ENCODE peak calls at places on chromosomes 1 and 21, in eight cellular contexts. C, Q, V, Y, G, E, X and H are unnamed samples.

GRCh38 chr1:98963359-98963758 is 41.3 kb downstream of the PLPPR5 start:
- DNase-seq in E (no peak), X (no peak), G (no peak), Q (no peak), Y (no peak), C (no peak), V (no peak), H (no peak)

GRCh38 chr1:37478890-37479254 is 4.5 kb downstream of the ZC3H12A start:
- DNase-seq in Q (no peak), V (no peak), C (no peak), Y (no peak), X (no peak), G (no peak), E (no peak), H (no peak)

GRCh38 chr1:78171736-78172590 is 126.2 kb downstream of the GIPC2 start:
- DNase-seq in E (peak), Q (no peak), C (no peak), V (no peak), Y (no peak), G (no peak), X (no peak), H (no peak)

GRCh38 chr21:28547795-28548194 is 444.9 kb downstream of the LTN1 start:
- DNase-seq in E (no peak), C (no peak), X (no peak), Y (no peak), Q (no peak), V (no peak), G (no peak), H (no peak)

GRCh38 chr1:64112281-64112680 is 91.1 kb upstream of the UBE2U start:
- DNase-seq in C (no peak), Q (no peak), X (no peak), E (peak), V (no peak), G (no peak), Y (no peak), H (no peak)

GRCh38 chr1:98201640-98202039 is 280.8 kb upstream of the DPYD start:
- DNase-seq in X (no peak), V (no peak), E (peak), Q (no peak), G (no peak), Y (no peak), C (no peak), H (no peak)

GRCh38 chr1:165376041-165376810 is 19.7 kb upstream of the LMX1A start:
- DNase-seq in V (no peak), Q (no peak), X (peak), Y (no peak), C (peak), E (peak), G (peak), H (no peak)

GRCh38 chr1:241640149-241640866 is at the start of the genes CHML and OPN3:
- DNase-seq in G (peak), X (peak), Q (peak), E (peak), Y (peak), C (peak), V (peak), H (peak)

GRCh38 chr1:210076620-210077019 is 138.6 kb downstream of the SYT14 start:
- DNase-seq in C (no peak), G (no peak), Y (no peak), V (no peak), E (no peak), Q (no peak), X (no peak), H (no peak)

GRCh38 chr1:227111782-227112181 is 171.7 kb downstream of the COQ8A start:
- DNase-seq in Y (no peak), E (no peak), Q (no peak), V (no peak), G (no peak), C (no peak), X (no peak), H (no peak)

GRCh38 chr1:28428990-28429520 is 59.5 kb downstream of the PHACTR4 start:
- DNase-seq in Q (no peak), C (no peak), V (no peak), Y (no peak), G (no peak), E (no peak), X (no peak), H (no peak)

GRCh38 chr1:73980324-73981040 is 217.5 kb downstream of the LRRIQ3 start:
- DNase-seq in E (no peak), C (no peak), Q (no peak), G (no peak), V (no peak), X (no peak), Y (no peak), H (no peak)

GRCh38 chr1:32071758-32072621 is 749 bp upstream of the TMEM39B start:
- DNase-seq in X (no peak), G (no peak), Y (no peak), Q (peak), V (peak), E (peak), C (no peak), H (no peak)

GRCh38 chr1:201224671-201225400 is 34.2 kb downstream of the IGFN1 start:
- DNase-seq in C (peak), X (no peak), Q (no peak), Y (no peak), G (no peak), V (no peak), E (no peak), H (peak)

GRCh38 chr1:14988636-14989035 is 164.9 kb upstream of the TMEM51 start:
- DNase-seq in Y (no peak), E (no peak), C (no peak), V (no peak), G (no peak), Q (no peak), X (no peak), H (no peak)

GRCh38 chr1:234093741-234094140 is 189.3 kb downstream of the SLC35F3 start:
- DNase-seq in Q (no peak), C (no peak), G (no peak), X (no peak), V (no peak), E (no peak), Y (no peak), H (no peak)

GRCh38 chr1:246683521-246683920 is 40.7 kb upstream of the SCCPDH start:
- DNase-seq in C (no peak), G (no peak), E (no peak), X (no peak), Y (no peak), Q (no peak), V (no peak), H (no peak)

GRCh38 chr1:5918275-5918649 is 74.0 kb downstream of the NPHP4 start:
- DNase-seq in Y (no peak), E (no peak), G (no peak), C (no peak), V (no peak), X (no peak), Q (no peak), H (no peak)

GRCh38 chr1:153534933-153535663 is 693 bp downstream of the S100A6 start:
- DNase-seq in Q (no peak), G (no peak), X (peak), C (no peak), Y (no peak), E (no peak), V (no peak), H (no peak)

GRCh38 chr1:161884475-161884874 is 118.4 kb downstream of the ATF6 start:
- DNase-seq in Y (no peak), V (no peak), E (no peak), X (no peak), G (no peak), Q (no peak), C (no peak), H (no peak)

GRCh38 chr1:39573097-39573465 is 3.5 kb downstream of the PABPC4 start:
- DNase-seq in E (no peak), V (no peak), X (no peak), Y (no peak), C (no peak), Q (no peak), G (no peak), H (no peak)

GRCh38 chr21:32772281-32773047 is 909 bp upstream of the PAXBP1 start:
- DNase-seq in Y (no peak), C (no peak), G (no peak), Q (peak), X (no peak), E (no peak), V (no peak), H (no peak)

GRCh38 chr1:26537951-26538352 is 8.4 kb downstream of the RPS6KA1 start:
- DNase-seq in G (peak), Q (no peak), Y (no peak), C (no peak), E (peak), V (no peak), X (peak), H (no peak)

GRCh38 chr1:162276493-162276892 is 100.2 kb downstream of the SPATA46 start:
- DNase-seq in Y (no peak), E (no peak), V (peak), C (no peak), X (no peak), Q (peak), G (no peak), H (no peak)

GRCh38 chr1:86396503-86396900 is 379 bp upstream of the ODF2L start:
- DNase-seq in E (no peak), Q (no peak), Y (no peak), V (no peak), C (no peak), G (no peak), X (no peak), H (no peak)

GRCh38 chr1:170230323-170230722 is 84.6 kb downstream of the NTMT2 start:
- DNase-seq in E (no peak), Q (no peak), X (no peak), Y (no peak), G (no peak), V (no peak), C (no peak), H (no peak)

GRCh38 chr1:96698332-96698983 is 23.1 kb upstream of the PTBP2 start:
- DNase-seq in G (no peak), C (no peak), X (no peak), Y (no peak), V (no peak), E (no peak), Q (no peak), H (no peak)

GRCh38 chr1:63691672-63692425 is 82.0 kb upstream of the ROR1 start:
- DNase-seq in E (peak), C (no peak), Y (no peak), G (no peak), X (peak), Q (peak), V (peak), H (peak)

GRCh38 chr1:223143760-223144248 is 756 bp upstream of the TLR5 start:
- DNase-seq in X (peak), E (no peak), V (peak), G (peak), Y (no peak), Q (no peak), C (no peak), H (no peak)

GRCh38 chr1:58442114-58442513 is 104.4 kb downstream of the OMA1 start:
- DNase-seq in E (no peak), Q (peak), Y (no peak), V (peak), G (no peak), C (no peak), X (no peak), H (no peak)